ENCODE peak calls at places on chromosomes 5 and 9, in six cellular contexts. V is LoVo; I is heart left ventricle; L is NCI-H2081; C is A172; G is activated naive CD8-positive, alpha-beta T cell treated with anti-CD3 and anti-CD28 coated beads for 36 hours. Q is an unnamed sample.

GRCh38 chr5:398475-399295 is 44.3 kb upstream of the EXOC3 start:
- DNase-seq in V (no peak), I (no peak), L (peak), C (no peak), G (no peak), Q (no peak)

GRCh38 chr5:124908603-124909451 is 162.4 kb upstream of the ZNF608 start:
- DNase-seq in V (peak), I (no peak), L (peak), C (peak), G (no peak), Q (no peak)

GRCh38 chr5:109987355-109987754 is 297.6 kb downstream of the MAN2A1 start:
- DNase-seq in V (no peak), I (no peak), L (no peak), C (no peak), G (no peak), Q (no peak)

GRCh38 chr5:160083012-160083436 is 36.2 kb downstream of the PWWP2A start:
- DNase-seq in V (no peak), I (no peak), L (no peak), C (peak), G (no peak), Q (no peak)

GRCh38 chr9:11457809-11458785 is 845.3 kb upstream of the PTPRD start:
- DNase-seq in V (no peak), I (no peak), L (peak), C (peak), G (no peak), Q (no peak)

GRCh38 chr5:111997308-111998159 is 240.5 kb upstream of the NREP start:
- DNase-seq in V (peak), I (peak), L (no peak), C (peak), G (no peak), Q (no peak)

GRCh38 chr9:99823392-99824377 is 2.0 kb downstream of the NR4A3 start:
- DNase-seq in V (no peak), I (peak), L (no peak), C (peak), G (peak), Q (peak)

GRCh38 chr9:108035485-108035884 is 545.9 kb upstream of the KLF4 start:
- DNase-seq in V (no peak), I (no peak), L (no peak), C (no peak), G (no peak), Q (no peak)

GRCh38 chr5:76763136-76763535 is 47.2 kb downstream of the F2R start:
- DNase-seq in V (no peak), I (no peak), L (no peak), C (no peak), G (no peak), Q (no peak)

GRCh38 chr9:69454327-69454726 is 129.3 kb downstream of the ENTREP1 start:
- DNase-seq in V (no peak), I (no peak), L (no peak), C (no peak), G (no peak), Q (no peak)

GRCh38 chr5:174576042-174576441 is 148.3 kb upstream of the MSX2 start:
- DNase-seq in V (no peak), I (no peak), L (no peak), C (no peak), G (no peak), Q (no peak)

GRCh38 chr9:114370251-114370984 is 17.4 kb downstream of the AKNA start:
- DNase-seq in V (no peak), I (no peak), L (no peak), C (no peak), G (no peak), Q (no peak)

GRCh38 chr9:110058304-110058953 is 149.5 kb downstream of the C9orf152 start:
- DNase-seq in V (peak), I (peak), L (peak), C (peak), G (peak), Q (peak)

GRCh38 chr9:70170151-70170795 is 88.5 kb upstream of the SMC5 start:
- DNase-seq in V (no peak), I (no peak), L (no peak), C (no peak), G (no peak), Q (no peak)

GRCh38 chr9:104028827-104029226 is 65.3 kb upstream of the SMC2 start:
- DNase-seq in V (no peak), I (no peak), L (no peak), C (no peak), G (peak), Q (no peak)

GRCh38 chr5:3347741-3348140 is 247.9 kb upstream of the IRX1 start:
- DNase-seq in V (no peak), I (no peak), L (no peak), C (no peak), G (no peak), Q (no peak)

GRCh38 chr9:82106536-82106935 is 118.0 kb downstream of the SPATA31D1 start:
- DNase-seq in V (no peak), I (no peak), L (no peak), C (no peak), G (no peak), Q (no peak)

GRCh38 chr9:134661791-134662142 is 20.2 kb downstream of the COL5A1 start:
- DNase-seq in V (no peak), I (no peak), L (no peak), C (peak), G (no peak), Q (no peak)

GRCh38 chr5:81980598-81981260 is 8.9 kb downstream of the ATG10 start:
- DNase-seq in V (no peak), I (no peak), L (no peak), C (no peak), G (no peak), Q (no peak)

GRCh38 chr5:61293051-61293450 is 39.0 kb upstream of the ZSWIM6 start:
- DNase-seq in V (no peak), I (no peak), L (no peak), C (no peak), G (no peak), Q (no peak)

GRCh38 chr5:169442354-169443248 is 141.0 kb upstream of the SPDL1 start:
- DNase-seq in V (no peak), I (no peak), L (no peak), C (no peak), G (no peak), Q (no peak)

GRCh38 chr5:147628054-147628895 is 118.4 kb upstream of the DPYSL3 start:
- DNase-seq in V (peak), I (peak), L (peak), C (peak), G (peak), Q (peak)

GRCh38 chr9:78856144-78856543 is 559.2 kb downstream of the PSAT1 start:
- DNase-seq in V (peak), I (no peak), L (no peak), C (peak), G (no peak), Q (no peak)

GRCh38 chr5:155850411-155850810 is 476.6 kb upstream of the SGCD start:
- DNase-seq in V (no peak), I (no peak), L (peak), C (no peak), G (no peak), Q (no peak)

GRCh38 chr5:6567068-6567467 is 65.8 kb downstream of the NSUN2 start:
- DNase-seq in V (no peak), I (no peak), L (no peak), C (no peak), G (no peak), Q (no peak)

GRCh38 chr5:157799578-157799977 is 56.1 kb downstream of the LSM11 start:
- DNase-seq in V (no peak), I (no peak), L (no peak), C (no peak), G (no peak), Q (no peak)

GRCh38 chr5:68631884-68632283 is 416.3 kb downstream of the PIK3R1 start:
- DNase-seq in V (no peak), I (no peak), L (no peak), C (no peak), G (no peak), Q (no peak)

GRCh38 chr5:107369622-107370021 is 301.1 kb downstream of the EFNA5 start:
- DNase-seq in V (no peak), I (no peak), L (no peak), C (no peak), G (no peak), Q (no peak)

GRCh38 chr5:87526131-87526530 is 113.4 kb upstream of the CCNH start:
- DNase-seq in V (no peak), I (no peak), L (no peak), C (no peak), G (no peak), Q (no peak)